ENCODE peak calls at places on chromosomes 3 and 15, in six cellular contexts. R is GM03348, K is LHCN-M2, U is small intestine, M is WERI-Rb-1, J is heart left ventricle. X is an unnamed sample.
A peak's percentile ranks its signal among the peaks of the same experiment; 100 is the strongest.

GRCh38 chr15:98381446-98381845 is 266.9 kb upstream of the IGF1R start:
- DNase-seq in J (no peak), U (no peak), M (no peak), R (no peak), K (peak; percentile 34), X (no peak)

GRCh38 chr3:27859821-27860220 is 137.7 kb upstream of the EOMES start:
- DNase-seq in U (peak; percentile 17), K (no peak), R (no peak), J (no peak), M (no peak), X (no peak)

GRCh38 chr15:77186518-77187095 is 115.7 kb upstream of the TSPAN3 start:
- DNase-seq in K (peak; percentile 31), R (peak; percentile 26), U (peak; percentile 43), M (no peak), J (no peak), X (peak; percentile 40)

GRCh38 chr3:172415323-172415722 is 32.9 kb downstream of the GHSR start:
- DNase-seq in J (no peak), M (no peak), R (no peak), K (no peak), U (no peak), X (no peak)

GRCh38 chr3:43260412-43260811 is 25.9 kb upstream of the SNRK start:
- DNase-seq in J (no peak), K (peak; percentile 6), R (no peak), U (no peak), M (no peak), X (no peak)

GRCh38 chr3:12371525-12372140 is 82.8 kb downstream of the PPARG start:
- DNase-seq in U (no peak), R (no peak), J (peak; percentile 18), K (peak; percentile 81), M (no peak), X (no peak)

GRCh38 chr15:33912326-33912725 is 56.0 kb upstream of the CHRM5 start:
- DNase-seq in J (no peak), M (no peak), K (no peak), U (peak; percentile 60), R (no peak), X (no peak)

GRCh38 chr3:186176382-186176990 is 67.6 kb upstream of the ETV5 start:
- DNase-seq in U (no peak), M (no peak), K (no peak), R (no peak), J (no peak), X (no peak)

GRCh38 chr15:42508263-42508690 is 12.8 kb downstream of the SNAP23 start:
- DNase-seq in M (no peak), U (no peak), J (no peak), K (peak; percentile 97), R (no peak), X (no peak)

GRCh38 chr3:130414457-130414856 is 69.0 kb downstream of the COL6A5 start:
- DNase-seq in U (no peak), K (no peak), J (no peak), R (no peak), M (no peak), X (no peak)

GRCh38 chr15:60917469-60918130 is 311.5 kb downstream of the RORA start:
- DNase-seq in M (peak; percentile 46), U (no peak), K (peak; percentile 23), R (peak; percentile 66), J (peak; percentile 51), X (no peak)